ENCODE peak calls at places on chromosomes 2 and 18, in four cellular contexts. One of them, this sample, is unnamed.

GRCh38 chr2:55391615-55392242 is 27.9 kb downstream of the CCDC88A start:
- DNase-seq in MM.1S: no peak
- DNase-seq in HCT116: no peak
- DNase-seq in PC-3: no peak
- DNase-seq in this sample: no peak

GRCh38 chr2:81225756-81226155 is 921.2 kb upstream of the LRRTM1 start:
- DNase-seq in MM.1S: no peak
- DNase-seq in HCT116: no peak
- DNase-seq in PC-3: no peak
- DNase-seq in this sample: no peak

GRCh38 chr2:165312999-165313398 is 73.8 kb downstream of the SCN2A start:
- DNase-seq in HCT116: no peak
- DNase-seq in MM.1S: no peak
- DNase-seq in PC-3: no peak
- DNase-seq in this sample: no peak

GRCh38 chr2:160328748-160329147 is 128.7 kb upstream of the ITGB6 start:
- DNase-seq in MM.1S: no peak
- DNase-seq in HCT116: no peak
- DNase-seq in PC-3: no peak
- DNase-seq in this sample: no peak

GRCh38 chr2:1991126-1991525 is 246.8 kb upstream of the PXDN start:
- DNase-seq in PC-3: no peak
- DNase-seq in HCT116: no peak
- DNase-seq in MM.1S: no peak
- DNase-seq in this sample: no peak

GRCh38 chr2:166518634-166519390 is 24.8 kb upstream of the SCN7A start:
- DNase-seq in PC-3: no peak
- DNase-seq in MM.1S: no peak
- DNase-seq in HCT116: no peak
- DNase-seq in this sample: no peak

GRCh38 chr2:9378433-9379371 is 44.6 kb downstream of the ITGB1BP1 start:
- DNase-seq in HCT116: no peak
- DNase-seq in MM.1S: no peak
- DNase-seq in PC-3: peak
- DNase-seq in this sample: peak

GRCh38 chr18:63940008-63940407 is 9.1 kb upstream of the HMSD start:
- DNase-seq in HCT116: no peak
- DNase-seq in MM.1S: no peak
- DNase-seq in PC-3: no peak
- DNase-seq in this sample: no peak

GRCh38 chr18:76860411-76860810 is 38.1 kb downstream of the ZNF236 start:
- DNase-seq in PC-3: no peak
- DNase-seq in MM.1S: no peak
- DNase-seq in HCT116: no peak
- DNase-seq in this sample: no peak

GRCh38 chr2:214215107-214215506 is 195.7 kb upstream of the VWC2L start:
- DNase-seq in PC-3: peak
- DNase-seq in HCT116: no peak
- DNase-seq in MM.1S: no peak
- DNase-seq in this sample: no peak

GRCh38 chr2:138415891-138416494 is 85.6 kb upstream of the SPOPL start:
- DNase-seq in HCT116: no peak
- DNase-seq in MM.1S: no peak
- DNase-seq in PC-3: peak
- DNase-seq in this sample: peak

GRCh38 chr2:224378087-224379085 is 23.5 kb downstream of the FAM124B start:
- DNase-seq in MM.1S: no peak
- DNase-seq in HCT116: no peak
- DNase-seq in PC-3: peak
- DNase-seq in this sample: no peak

GRCh38 chr2:235614900-235615712 is 121.3 kb downstream of the AGAP1 start:
- DNase-seq in PC-3: no peak
- DNase-seq in MM.1S: no peak
- DNase-seq in HCT116: no peak
- DNase-seq in this sample: peak

GRCh38 chr2:28403388-28403956 is 10.8 kb downstream of the FOSL2 start:
- DNase-seq in PC-3: peak
- DNase-seq in MM.1S: no peak
- DNase-seq in HCT116: no peak
- DNase-seq in this sample: no peak

GRCh38 chr2:207184348-207184747 is 18.6 kb upstream of the KLF7 start:
- DNase-seq in HCT116: no peak
- DNase-seq in MM.1S: no peak
- DNase-seq in PC-3: peak
- DNase-seq in this sample: peak

GRCh38 chr2:29113891-29114321 is 1.3 kb upstream of the CLIP4 start:
- DNase-seq in HCT116: peak
- DNase-seq in PC-3: peak
- DNase-seq in MM.1S: peak
- DNase-seq in this sample: peak

GRCh38 chr18:13112982-13113381 is 105.6 kb upstream of the LDLRAD4 start:
- DNase-seq in MM.1S: no peak
- DNase-seq in HCT116: peak
- DNase-seq in PC-3: peak
- DNase-seq in this sample: peak

GRCh38 chr2:23132000-23132399 is 253.0 kb upstream of the KLHL29 start:
- DNase-seq in MM.1S: no peak
- DNase-seq in HCT116: no peak
- DNase-seq in PC-3: no peak
- DNase-seq in this sample: no peak

GRCh38 chr2:105537466-105537865 is 138.6 kb upstream of the FHL2 start:
- DNase-seq in MM.1S: no peak
- DNase-seq in PC-3: no peak
- DNase-seq in HCT116: no peak
- DNase-seq in this sample: no peak

GRCh38 chr18:37778417-37779165 is 213.0 kb upstream of the CELF4 start:
- DNase-seq in PC-3: peak
- DNase-seq in MM.1S: peak
- DNase-seq in HCT116: peak
- DNase-seq in this sample: peak

GRCh38 chr2:53422979-53423378 is 344.6 kb upstream of the CHAC2 start:
- DNase-seq in HCT116: peak
- DNase-seq in PC-3: peak
- DNase-seq in MM.1S: peak
- DNase-seq in this sample: peak

GRCh38 chr2:228703099-228703498 is 521.6 kb upstream of the SPHKAP start:
- DNase-seq in PC-3: no peak
- DNase-seq in HCT116: no peak
- DNase-seq in MM.1S: no peak
- DNase-seq in this sample: no peak

GRCh38 chr18:62678847-62679535 is 36.4 kb upstream of the PHLPP1 start:
- DNase-seq in MM.1S: no peak
- DNase-seq in HCT116: no peak
- DNase-seq in PC-3: no peak
- DNase-seq in this sample: no peak

GRCh38 chr2:201432551-201433388 is 18.5 kb downstream of the TRAK2 start:
- DNase-seq in PC-3: no peak
- DNase-seq in MM.1S: no peak
- DNase-seq in HCT116: no peak
- DNase-seq in this sample: peak

DNA sequence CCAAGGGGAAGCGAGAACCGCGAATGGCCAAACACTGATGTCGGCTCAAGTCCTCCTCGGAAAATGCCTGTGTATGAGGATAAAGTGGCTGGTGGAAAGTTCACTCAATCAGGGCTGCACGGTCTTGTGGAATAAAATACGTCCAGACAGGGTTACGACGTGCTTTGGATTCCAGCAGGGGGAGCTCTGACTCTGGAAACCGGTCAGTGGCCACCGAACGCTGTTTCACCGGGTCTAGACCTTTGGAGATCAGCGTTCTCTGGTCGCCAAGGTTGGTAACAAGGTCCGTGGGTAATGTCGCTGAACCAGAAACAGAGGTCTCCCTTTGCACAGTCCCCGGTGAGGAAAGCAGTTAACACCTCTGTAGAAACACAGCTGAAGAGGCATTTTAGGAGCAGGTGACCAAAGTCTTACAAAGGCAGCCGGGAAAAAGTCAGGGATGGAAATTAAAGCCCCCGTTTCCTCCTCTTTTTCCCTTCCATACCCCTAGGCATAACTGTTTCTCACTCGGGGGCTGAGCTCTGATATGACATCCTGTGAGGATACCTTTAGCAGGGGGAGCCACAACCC is 47.8 kb downstream of the CDCA7 start:
- DNase-seq in HCT116: peak
- DNase-seq in PC-3: peak
- DNase-seq in MM.1S: peak
- DNase-seq in this sample: peak
- H3K9ac ChIP-seq in HCT116: no peak
- H3K9ac ChIP-seq in PC-3: no peak
- H3K9ac ChIP-seq in MM.1S: no peak
- H3K9ac ChIP-seq in this sample: no peak

GRCh38 chr2:240456607-240457222 is 21.3 kb downstream of the GPC1 start:
- DNase-seq in MM.1S: no peak
- DNase-seq in PC-3: no peak
- DNase-seq in HCT116: no peak
- DNase-seq in this sample: no peak
- TF ChIP-seq EZH2phosphoT487 in MM.1S: no peak
- TF ChIP-seq EZH2phosphoT487 in PC-3: no peak
- TF ChIP-seq EZH2phosphoT487 in HCT116: no peak
- TF ChIP-seq EZH2phosphoT487 in this sample: no peak

DNA sequence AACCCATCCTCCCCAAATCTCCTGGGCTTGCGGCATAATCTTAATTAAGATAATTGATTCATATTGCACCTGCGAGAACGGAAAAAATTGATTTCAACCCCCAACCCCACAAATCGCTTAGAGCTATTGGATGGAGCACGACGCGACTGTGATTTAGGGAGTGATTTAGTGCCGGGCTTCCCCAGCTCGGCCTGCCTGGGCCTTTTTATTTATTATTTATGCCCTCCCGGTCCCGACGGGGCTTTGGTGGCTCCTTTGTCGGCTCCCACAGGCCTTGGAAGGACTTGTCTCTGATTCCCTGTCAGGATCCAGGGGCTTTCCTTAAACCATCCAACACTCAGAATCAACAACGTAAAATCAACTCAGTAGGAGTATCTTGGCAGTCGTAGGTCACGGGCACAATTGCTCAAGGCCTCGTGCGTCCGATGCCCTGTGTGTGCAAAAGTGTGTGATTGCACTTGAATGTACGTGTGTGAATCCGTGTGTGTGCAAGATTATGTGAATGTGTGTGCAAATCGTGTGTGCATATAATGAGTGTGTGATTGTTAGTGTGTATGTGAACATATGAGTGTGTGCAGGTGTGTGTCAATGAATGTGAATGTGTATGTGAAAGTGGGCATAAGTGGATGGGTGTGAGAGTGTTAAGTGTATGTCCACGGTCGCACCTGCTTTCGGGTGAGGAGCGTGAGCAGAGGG is 4.3 kb upstream of the NEUROD1 start:
- DNase-seq in MM.1S: no peak
- DNase-seq in HCT116: no peak
- DNase-seq in PC-3: no peak
- DNase-seq in this sample: no peak
- TF ChIP-seq EZH2 in MM.1S: no peak
- TF ChIP-seq EZH2 in HCT116: no peak
- TF ChIP-seq EZH2 in PC-3: no peak
- TF ChIP-seq EZH2 in this sample: peak

GRCh38 chr2:208407667-208408066 is 1.1 kb downstream of the PTH2R start:
- DNase-seq in MM.1S: no peak
- DNase-seq in HCT116: no peak
- DNase-seq in PC-3: peak
- DNase-seq in this sample: peak

DNA sequence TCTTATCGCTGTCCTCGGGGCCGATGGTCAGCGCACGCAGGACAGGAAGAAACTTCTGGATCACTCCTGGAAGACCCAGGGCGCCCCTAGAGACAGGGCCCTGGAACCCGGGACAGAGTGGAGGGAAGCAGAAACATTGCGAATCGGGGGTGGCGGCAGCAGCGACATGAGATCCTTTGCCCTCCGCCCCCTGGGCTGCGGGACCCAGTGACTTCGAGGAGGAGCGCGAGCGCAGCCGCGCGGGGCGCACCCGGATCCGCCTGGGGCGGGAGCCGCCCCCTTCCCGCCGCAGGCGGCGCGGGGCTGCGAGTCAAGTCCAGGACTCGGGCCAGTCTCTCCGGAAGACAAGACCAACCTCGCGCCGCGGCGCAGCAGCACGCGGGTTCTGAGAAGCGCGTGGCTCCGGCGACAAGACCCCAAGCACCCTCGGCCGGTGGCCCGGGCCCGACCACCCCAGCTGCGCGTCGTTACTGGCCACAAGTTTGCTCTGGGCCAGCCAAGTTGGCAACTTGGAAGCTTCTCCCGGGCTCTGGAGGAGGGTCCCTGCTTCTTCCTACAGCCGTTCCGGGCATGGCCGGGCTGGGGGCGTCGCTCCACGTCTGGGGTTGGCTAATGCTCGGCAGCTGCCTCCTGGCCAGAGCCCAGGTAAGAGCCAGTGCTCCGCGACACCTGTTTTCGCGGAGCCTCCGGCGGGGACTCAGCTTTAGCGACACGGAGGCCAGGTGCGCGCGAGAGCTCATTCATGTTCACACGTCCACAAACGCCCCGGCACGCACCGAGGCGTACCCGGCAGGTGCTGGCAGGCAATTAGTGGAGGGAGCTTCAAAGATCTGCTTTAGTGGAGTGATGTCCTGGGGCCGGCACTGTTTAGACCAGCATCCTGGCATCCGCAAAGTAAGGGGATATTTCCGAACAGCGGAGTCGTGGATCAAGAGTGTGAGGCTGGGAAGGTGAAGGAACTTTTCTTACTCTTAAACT is at the start of gene PTH2R:
- DNase-seq in MM.1S: no peak
- DNase-seq in PC-3: no peak
- DNase-seq in HCT116: no peak
- DNase-seq in this sample: peak
- H3K9ac ChIP-seq in MM.1S: no peak
- H3K9ac ChIP-seq in PC-3: no peak
- H3K9ac ChIP-seq in HCT116: no peak
- H3K9ac ChIP-seq in this sample: no peak

GRCh38 chr2:169036717-169037450 is 5.8 kb upstream of the ABCB11 start:
- DNase-seq in MM.1S: no peak
- DNase-seq in PC-3: no peak
- DNase-seq in HCT116: no peak
- DNase-seq in this sample: no peak

GRCh38 chr2:169035887-169036286 is 4.8 kb upstream of the ABCB11 start:
- DNase-seq in HCT116: no peak
- DNase-seq in PC-3: no peak
- DNase-seq in MM.1S: no peak
- DNase-seq in this sample: no peak

GRCh38 chr2:169031202-169031601 is at the start of gene ABCB11:
- DNase-seq in MM.1S: no peak
- DNase-seq in HCT116: no peak
- DNase-seq in PC-3: no peak
- DNase-seq in this sample: no peak

GRCh38 chr2:169034984-169035544 is 3.9 kb upstream of the ABCB11 start:
- DNase-seq in HCT116: no peak
- DNase-seq in MM.1S: no peak
- DNase-seq in PC-3: no peak
- DNase-seq in this sample: no peak

DNA sequence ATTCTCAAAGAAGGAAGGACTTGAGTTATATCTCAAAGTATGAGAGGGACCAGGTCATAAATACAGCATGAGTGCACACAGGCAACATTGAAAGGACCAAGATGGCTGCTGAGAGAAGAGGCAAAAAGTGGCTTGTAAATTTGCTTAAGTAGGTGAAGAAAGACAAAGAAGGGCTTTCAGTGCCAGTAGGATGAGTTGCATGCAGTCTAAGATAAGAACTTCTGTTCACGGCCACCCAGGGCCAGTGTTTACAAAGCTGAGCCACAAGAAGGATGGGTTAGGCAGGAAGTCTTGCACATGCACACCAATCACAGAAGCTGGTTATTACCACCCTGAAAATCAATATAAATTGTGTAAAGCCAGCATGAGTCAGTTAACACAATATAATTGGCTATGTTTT is 3.1 kb upstream of the ABCB11 start:
- DNase-seq in PC-3: peak
- DNase-seq in HCT116: no peak
- DNase-seq in MM.1S: no peak
- DNase-seq in this sample: no peak
- TF ChIP-seq EZH2phosphoT487 in PC-3: no peak
- TF ChIP-seq EZH2phosphoT487 in HCT116: no peak
- TF ChIP-seq EZH2phosphoT487 in MM.1S: no peak
- TF ChIP-seq EZH2phosphoT487 in this sample: no peak

This sample was measured in GM23248.